ENCODE peak calls at places on chromosomes 3 and 15, in five cellular contexts. Z is NT2/D1, X is astrocyte of the spinal cord, H is NCI-H187 treated with DMSO at 0.1 percent for 48 hours, Y is T follicular helper cell. T is an unnamed sample.

GRCh38 chr3:188489639-188490405 is 335.9 kb downstream of the LPP start:
- DNase-seq in Z (no peak), X (peak), H (no peak), Y (no peak), T (no peak)

GRCh38 chr3:124760601-124761000 is 30.3 kb downstream of the UMPS start:
- DNase-seq in Z (no peak), X (peak), H (no peak), Y (no peak), T (peak)

GRCh38 chr3:53044371-53045106 is 1.3 kb downstream of the SFMBT1 start:
- DNase-seq in Z (no peak), X (peak), H (no peak), Y (peak), T (peak)

GRCh38 chr15:81809543-81809942 is 236.3 kb downstream of the MEX3B start:
- DNase-seq in Z (peak), X (no peak), H (no peak), Y (no peak), T (peak)

GRCh38 chr15:81939604-81940440 is 106.0 kb downstream of the MEX3B start:
- DNase-seq in Z (peak), X (peak), H (no peak), Y (no peak), T (peak)

GRCh38 chr15:34610388-34610787 is 26.9 kb upstream of the GOLGA8B start:
- DNase-seq in Z (no peak), X (no peak), H (no peak), Y (no peak), T (peak)

GRCh38 chr3:103629391-103629790 is 1194.6 kb downstream of the ZPLD1 start:
- DNase-seq in Z (no peak), X (no peak), H (no peak), Y (no peak), T (no peak)

GRCh38 chr3:171804618-171805389 is 5.5 kb downstream of the PLD1 start:
- DNase-seq in Z (no peak), X (peak), H (no peak), Y (no peak), T (no peak)

GRCh38 chr15:60590935-60591490 is 112.1 kb upstream of the ICE2 start:
- DNase-seq in Z (no peak), X (peak), H (no peak), Y (peak), T (peak)